ENCODE peak calls at places on chromosome 4, in ten cellular contexts. H is transverse colon, U is fibroblast of the aortic adventitia, B is Karpas-422, Z is lower lobe of right lung, S is fibroblast of pulmonary artery, P is ovary, A is PC-9, Y is gastrocnemius medialis, M is pancreas. L is an unnamed sample.

GRCh38 chr4:1385373-1386340 is 20.6 kb downstream of the NKX1-1 start:
- DNase-seq in Y (no peak), H (no peak), P (peak; percentile 29), M (peak; percentile 72), S (no peak), A (no peak), B (no peak), U (no peak), Z (peak; percentile 39), L (no peak)

GRCh38 chr4:140250989-140251552 is 97.1 kb upstream of the MAML3 start:
- DNase-seq in U (no peak), A (no peak), P (no peak), S (no peak), Y (peak; percentile 29), H (no peak), B (no peak), M (no peak), Z (no peak), L (no peak)

GRCh38 chr4:144580421-144580820 is 65.5 kb upstream of the HHIP start:
- DNase-seq in S (no peak), Z (no peak), A (no peak), Y (no peak), P (no peak), M (no peak), U (peak; percentile 10), B (no peak), H (no peak), L (no peak)

GRCh38 chr4:1205641-1206298 is 33.4 kb upstream of the SPON2 start:
- DNase-seq in H (peak; percentile 13), Z (peak; percentile 46), Y (peak; percentile 8), A (no peak), U (no peak), P (peak; percentile 44), S (no peak), B (no peak), M (peak; percentile 73), L (no peak)

GRCh38 chr4:108192056-108192455 is 23.3 kb upstream of the LEF1 start:
- DNase-seq in Y (no peak), Z (no peak), B (no peak), M (no peak), H (no peak), S (no peak), U (no peak), P (no peak), A (no peak), L (no peak)

GRCh38 chr4:155433636-155434360 is 57.0 kb upstream of the MAP9 start:
- DNase-seq in M (no peak), U (peak; percentile 2), P (no peak), H (no peak), Y (no peak), S (peak; percentile 21), Z (no peak), A (no peak), B (no peak), L (peak; percentile 25)

GRCh38 chr4:169383724-169384123 is 113.0 kb upstream of the SH3RF1 start:
- DNase-seq in M (no peak), P (no peak), Y (no peak), B (no peak), H (no peak), U (peak; percentile 99), S (peak; percentile 84), Z (no peak), A (no peak), L (peak; percentile 92)

GRCh38 chr4:6393544-6394475 is 78.6 kb downstream of the PPP2R2C start:
- DNase-seq in S (no peak), Y (no peak), U (no peak), P (peak; percentile 55), A (no peak), H (no peak), B (no peak), Z (no peak), M (peak; percentile 33), L (no peak)

GRCh38 chr4:186037692-186038658 is 31.0 kb upstream of the TLR3 start:
- DNase-seq in H (peak; percentile 39), M (no peak), B (peak; percentile 83), Z (no peak), A (peak; percentile 40), P (no peak), Y (no peak), U (peak; percentile 93), S (peak; percentile 94), L (no peak)

GRCh38 chr4:26178874-26179273 is 141.9 kb upstream of the RBPJ start:
- DNase-seq in Z (no peak), Y (peak; percentile 59), U (peak; percentile 84), A (no peak), S (no peak), P (peak; percentile 55), H (peak; percentile 28), M (no peak), B (peak; percentile 32), L (no peak)

DNA sequence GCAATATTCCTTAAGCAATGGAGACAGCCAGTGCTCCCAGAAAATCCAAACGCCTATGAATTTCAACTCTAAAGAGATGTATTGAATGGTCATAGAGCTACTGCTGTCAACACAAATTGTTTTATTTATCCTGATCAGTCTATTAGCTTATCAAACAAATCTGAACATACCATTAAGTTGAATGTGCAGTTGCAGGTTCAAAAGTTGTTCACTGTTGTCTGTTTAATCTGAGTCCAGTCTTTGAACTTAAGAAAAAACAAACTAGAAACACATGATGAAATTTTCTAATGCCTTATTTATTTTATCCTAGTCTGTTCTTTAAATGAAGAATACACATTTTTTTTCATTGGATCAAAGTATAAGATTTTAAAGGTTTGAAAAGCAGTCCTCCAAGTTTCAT is 73.2 kb downstream of the PKD2 start:
- DNase-seq in S (no peak), A (no peak), Y (no peak), Z (no peak), U (no peak), M (no peak), H (no peak), P (no peak), B (no peak), L (no peak)
- H3K4me3 ChIP-seq in S (no peak overlapping the region), A (no peak overlapping the region), Y (no peak overlapping the region), Z (no peak overlapping the region), U (no peak overlapping the region), M (no peak overlapping the region), H (no peak overlapping the region), P (no peak overlapping the region), B (no peak overlapping the region), L (no peak overlapping the region)

DNA sequence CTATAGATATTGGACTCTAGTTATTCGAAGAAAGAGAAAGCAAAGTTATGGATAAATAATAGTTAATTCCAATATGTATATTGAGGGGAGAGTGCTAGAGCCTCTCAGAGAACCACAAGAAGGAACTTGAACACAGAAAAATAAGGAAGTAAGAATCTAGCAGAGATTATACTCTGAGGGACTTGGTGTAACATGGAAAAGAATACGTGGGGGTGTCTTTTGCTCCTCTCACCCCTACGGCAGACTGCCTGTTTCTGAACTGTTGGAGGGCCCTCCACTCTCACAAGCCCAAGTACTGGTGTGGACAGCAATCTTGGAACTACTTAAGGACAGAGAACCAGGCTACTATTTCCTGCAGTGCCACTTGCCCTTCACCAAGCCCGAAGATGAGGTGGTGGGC is 1174.4 kb upstream of the PCDH10 start:
- DNase-seq in Z (no peak), B (no peak), A (no peak), U (peak; percentile 2), S (peak; percentile 14), Y (no peak), H (no peak), M (no peak), P (no peak), L (no peak)
- H3K4me3 ChIP-seq in Z (peak overlapping the region; percentile 32), B (no peak overlapping the region), A (no peak overlapping the region), U (peak overlapping the region; percentile 44), S (peak overlapping the region; percentile 57), Y (no peak overlapping the region), H (no peak overlapping the region), M (peak overlapping the region; percentile 30), P (no peak overlapping the region), L (peak overlapping the region; percentile 33)

GRCh38 chr4:52997132-52997416 is 135.0 kb downstream of the RASL11B start:
- DNase-seq in H (no peak), S (peak; percentile 56), M (no peak), P (no peak), Z (no peak), Y (no peak), A (no peak), B (no peak), U (peak; percentile 66), L (no peak)

GRCh38 chr4:52996261-52997131 is 134.4 kb downstream of the RASL11B start:
- DNase-seq in U (peak; percentile 96), H (no peak), Y (no peak), Z (no peak), A (no peak), S (peak; percentile 93), B (no peak), M (no peak), P (peak; percentile 76), L (peak; percentile 75)

GRCh38 chr4:52993771-52994170 is 131.7 kb downstream of the RASL11B start:
- DNase-seq in B (peak; percentile 22), H (no peak), Z (no peak), A (no peak), M (peak; percentile 28), Y (no peak), P (peak; percentile 65), U (no peak), S (no peak), L (no peak)

GRCh38 chr4:52998413-52998812 is 136.3 kb downstream of the RASL11B start:
- DNase-seq in S (no peak), B (no peak), H (no peak), A (no peak), M (no peak), Z (no peak), Y (no peak), U (no peak), P (no peak), L (no peak)

DNA sequence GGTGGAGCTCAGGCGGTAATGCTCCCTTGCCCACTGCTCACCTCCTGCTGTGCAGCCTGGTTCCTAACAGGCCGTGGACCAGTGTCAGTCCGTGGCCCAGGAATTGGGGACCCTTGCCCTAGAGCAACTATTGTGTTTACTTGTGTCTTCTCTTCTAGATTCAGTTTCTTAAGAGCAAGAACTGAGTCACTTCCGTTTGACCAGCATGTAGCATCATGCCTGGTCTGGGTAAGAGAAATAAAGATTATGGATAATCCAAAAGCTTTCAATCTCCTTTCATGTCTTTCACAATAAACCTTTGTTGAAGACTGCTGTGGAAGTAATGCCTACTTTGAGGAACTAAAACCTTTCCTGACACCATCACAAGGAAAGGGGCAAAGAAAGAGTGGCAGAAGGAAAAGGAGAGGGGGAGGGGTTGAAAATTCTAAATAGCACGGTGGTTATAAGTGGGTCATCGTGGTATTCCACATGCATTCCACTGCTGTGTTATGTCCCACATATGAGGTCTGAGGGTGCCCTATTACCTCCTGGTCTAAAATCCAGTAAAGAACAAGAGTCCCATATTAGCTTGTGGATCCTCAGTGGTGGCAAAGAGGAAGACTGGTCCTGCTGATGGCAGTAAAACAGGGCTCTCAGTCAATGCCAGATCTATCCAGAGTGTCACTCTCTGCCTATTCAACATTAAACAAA is 133.4 kb downstream of the RASL11B start:
- DNase-seq in S (peak; percentile 49), A (no peak), Z (no peak), U (no peak), Y (no peak), P (no peak), H (no peak), M (peak; percentile 42), B (no peak), L (no peak)
- H3K4me3 ChIP-seq in S (no peak overlapping the region), A (no peak overlapping the region), Z (no peak overlapping the region), U (no peak overlapping the region), Y (no peak overlapping the region), P (no peak overlapping the region), H (no peak overlapping the region), M (no peak overlapping the region), B (no peak overlapping the region), L (no peak overlapping the region)

DNA sequence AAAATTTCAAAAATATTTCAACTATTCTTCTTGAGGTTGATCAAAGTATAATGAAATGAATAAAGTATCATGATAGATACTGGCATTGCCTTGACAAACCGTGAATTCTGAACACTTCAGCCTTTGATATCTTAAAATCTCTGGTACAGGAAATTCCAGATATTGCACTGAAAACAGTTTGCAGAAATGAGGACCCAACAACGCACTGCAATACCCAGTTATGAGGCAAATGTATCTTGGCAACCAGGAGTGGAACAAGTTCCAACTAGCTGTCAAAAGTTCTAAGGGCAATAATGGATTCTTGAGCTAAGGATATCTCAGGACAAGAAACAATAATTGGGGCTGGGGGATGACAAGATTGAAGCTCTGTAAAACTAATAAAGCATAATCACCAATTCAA is 38.2 kb downstream of the EIF4E start:
- DNase-seq in B (no peak), Y (no peak), U (peak; percentile 51), M (no peak), A (no peak), P (no peak), Z (no peak), H (no peak), S (peak; percentile 76), L (no peak)
- H3K4me3 ChIP-seq in B (no peak overlapping the region), Y (no peak overlapping the region), U (no peak overlapping the region), M (no peak overlapping the region), A (no peak overlapping the region), P (no peak overlapping the region), Z (no peak overlapping the region), H (no peak overlapping the region), S (no peak overlapping the region), L (no peak overlapping the region)

L was measured in skeletal muscle cell.